ENCODE peak calls at places on chromosomes 4 and X, in five cellular contexts. K is HCT116, V is SK-N-SH, A is GM12878, P is HepG2. H is an unnamed sample.

GRCh38 chr4:171601091-171601490 is 212.1 kb upstream of the GALNTL6 start:
- DNase-seq in K (no peak), V (no peak), A (no peak), P (no peak), H (no peak)

GRCh38 chrX:56233682-56234081 is 1.5 kb downstream of the KLF8 start:
- DNase-seq in K (peak; percentile 29), V (no peak), A (peak; percentile 60), P (no peak), H (no peak)

GRCh38 chr4:186808635-186809018 is 85.0 kb upstream of the FAT1 start:
- DNase-seq in K (peak; percentile 74), V (no peak), A (no peak), P (no peak), H (no peak)

GRCh38 chr4:64545593-64545992 is 136.3 kb upstream of the TECRL start:
- DNase-seq in K (no peak), V (no peak), A (no peak), P (no peak), H (no peak)

GRCh38 chrX:106780664-106781377 is 21.7 kb upstream of the TBC1D8B start:
- DNase-seq in K (no peak), V (no peak), A (no peak), P (peak; percentile 71), H (no peak)

GRCh38 chr4:155603360-155603891 is 63.2 kb upstream of the GUCY1A1 start:
- DNase-seq in K (no peak), V (no peak), A (no peak), P (no peak), H (no peak)

GRCh38 chrX:83339724-83340123 is 168.4 kb upstream of the POU3F4 start:
- DNase-seq in K (no peak), V (no peak), A (no peak), P (no peak), H (no peak)

GRCh38 chr4:20368926-20369325 is 117.2 kb downstream of the SLIT2 start:
- DNase-seq in K (no peak), V (no peak), A (no peak), P (no peak), H (no peak)

GRCh38 chr4:47714269-47714668 is 123.6 kb downstream of the CORIN start:
- DNase-seq in K (no peak), V (no peak), A (no peak), P (no peak), H (no peak)

GRCh38 chr4:113080050-113080449 is 30.6 kb downstream of the ANK2 start:
- DNase-seq in K (no peak), V (no peak), A (no peak), P (peak; percentile 37), H (no peak)

GRCh38 chr4:3442460-3442958 is 741 bp downstream of the HGFAC start:
- DNase-seq in K (no peak), V (no peak), A (no peak), P (peak; percentile 58), H (no peak)

GRCh38 chrX:66635360-66635759 is 3.5 kb downstream of the EDA2R start:
- DNase-seq in K (no peak), V (no peak), A (no peak), P (no peak), H (no peak)

GRCh38 chrX:143058096-143058495 is 32.4 kb downstream of the SPANXN4 start:
- DNase-seq in K (no peak), V (no peak), A (no peak), P (no peak), H (no peak)

GRCh38 chrX:118740276-118740889 is 13.0 kb downstream of the IL13RA1 start:
- DNase-seq in K (no peak), V (no peak), A (no peak), P (no peak), H (no peak)

GRCh38 chr4:156559346-156559745 is 412.3 kb downstream of the PDGFC start:
- DNase-seq in K (no peak), V (no peak), A (no peak), P (no peak), H (no peak)

GRCh38 chr4:185565696-185566095 is 30.4 kb upstream of the PDLIM3 start:
- DNase-seq in K (no peak), V (no peak), A (no peak), P (no peak), H (no peak)

GRCh38 chr4:794911-795725 is 30.8 kb downstream of the CPLX1 start:
- DNase-seq in K (no peak), V (no peak), A (no peak), P (no peak), H (no peak)
- TF ChIP-seq ZBTB33 in K (no peak), V (no peak), A (no peak), P (no peak), H (no peak)

DNA sequence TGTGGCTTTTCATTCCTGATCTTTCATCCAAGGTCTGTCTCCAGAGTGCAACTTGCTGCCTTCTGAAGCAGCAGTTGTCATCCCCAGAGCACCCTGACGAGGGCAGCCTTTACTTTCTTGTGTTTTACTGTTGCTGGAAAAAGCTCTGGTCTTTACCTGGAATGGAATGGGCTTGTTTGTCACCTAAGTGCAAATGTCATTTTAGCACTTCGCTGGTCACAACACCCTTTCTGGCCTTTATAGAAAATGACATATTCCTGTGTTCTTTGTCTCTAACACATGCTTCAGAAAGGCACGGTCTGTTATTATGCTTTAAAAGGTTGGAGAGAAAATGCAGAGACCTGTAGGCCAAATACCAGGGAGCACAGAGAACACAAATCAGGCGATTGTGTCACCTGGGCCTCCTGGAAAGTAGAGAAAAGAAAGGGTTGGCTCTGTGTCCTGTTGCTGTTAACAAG is 332.7 kb upstream of the IGFBP7 start:
- DNase-seq in K (no peak), V (peak; percentile 54), A (no peak), P (peak; percentile 26), H (peak; percentile 17)
- TF ChIP-seq ZBTB33 in K (no peak), V (no peak), A (no peak), P (no peak), H (no peak)

DNA sequence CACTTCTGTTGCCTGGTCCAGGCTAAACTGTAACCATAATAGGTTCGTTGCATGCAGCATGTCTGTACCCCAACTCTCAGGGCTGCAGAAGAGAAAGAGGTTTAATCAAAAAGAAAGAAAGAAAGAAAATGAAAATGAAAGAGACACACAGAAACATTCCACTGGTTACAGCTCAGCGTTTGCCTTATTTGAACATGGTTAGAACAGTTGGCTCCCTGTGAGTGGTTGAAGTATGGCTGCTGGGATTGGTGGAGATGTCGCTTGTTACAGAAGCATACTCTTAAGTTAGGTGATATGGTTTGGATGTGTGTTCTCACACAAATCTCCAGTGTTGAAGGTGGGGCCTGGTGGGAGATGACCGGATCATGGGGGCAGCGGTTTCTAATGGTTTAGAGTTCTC is 36.3 kb downstream of the ARSD start:
- DNase-seq in K (no peak), V (no peak), A (no peak), P (no peak), H (no peak)
- TF ChIP-seq ZBTB33 in K (no peak), V (no peak), A (no peak), P (no peak), H (no peak)

DNA sequence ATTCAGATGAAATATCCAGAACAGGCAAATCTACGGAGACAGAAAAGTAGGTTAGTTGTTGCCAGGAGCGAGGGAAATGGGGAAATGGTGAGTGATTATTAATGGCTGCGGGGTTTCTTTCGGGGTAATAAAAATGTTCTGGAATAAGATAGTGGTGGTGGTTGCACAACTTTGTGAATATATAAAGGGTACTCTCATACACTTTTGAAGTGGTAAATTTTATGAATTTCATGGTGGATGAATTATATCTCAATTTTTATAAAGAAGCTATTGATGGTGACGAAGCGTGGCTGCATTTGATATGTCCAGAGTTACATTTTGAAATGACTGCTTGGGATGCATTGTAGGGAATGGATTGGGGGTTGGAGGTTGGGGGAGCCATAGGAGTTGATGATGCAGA is 16.3 kb downstream of the FAM47E start:
- DNase-seq in K (no peak), V (no peak), A (no peak), P (no peak), H (no peak)
- TF ChIP-seq ZBTB33 in K (no peak), V (no peak), A (no peak), P (no peak), H (no peak)

GRCh38 chr4:82798168-82799005 is at the start of gene SCD5:
- DNase-seq in K (peak; percentile 55), V (peak; percentile 86), A (no peak), P (no peak), H (peak; percentile 83)
- TF ChIP-seq ZBTB33 in K (no peak), V (no peak), A (no peak), P (no peak), H (no peak)

H was measured in K562.